ENCODE peak calls at places on chromosome 7, in five cellular contexts. Q is left lung, H is GM23248, M is left ventricle myocardium inferior, C is psoas muscle. A is an unnamed sample.

GRCh38 chr7:123719481-123719806 is 29.4 kb downstream of the WASL start:
- DNase-seq in M (no peak), Q (no peak), C (no peak), H (no peak), A (no peak)

GRCh38 chr7:92588561-92588960 is 1.6 kb downstream of the FAM133B start:
- DNase-seq in M (no peak), Q (no peak), H (peak; percentile 26), C (no peak), A (no peak)

GRCh38 chr7:16657656-16658279 is 11.8 kb downstream of the BZW2 start:
- DNase-seq in Q (no peak), C (peak; percentile 59), H (peak; percentile 78), M (peak; percentile 48), A (peak; percentile 81)

GRCh38 chr7:74535951-74536356 is 82.2 kb downstream of the GTF2IRD1 start:
- DNase-seq in Q (no peak), C (no peak), M (no peak), H (no peak), A (no peak)

GRCh38 chr7:2807846-2808772 is 36.0 kb downstream of the GNA12 start:
- DNase-seq in C (no peak), Q (no peak), H (peak; percentile 37), M (no peak), A (no peak)

GRCh38 chr7:138008588-138009349 is 6.9 kb upstream of the CREB3L2 start:
- DNase-seq in M (no peak), Q (no peak), H (peak; percentile 80), C (no peak), A (no peak)

GRCh38 chr7:711967-712600 is 14.4 kb upstream of the DNAAF5 start:
- DNase-seq in H (peak; percentile 49), C (no peak), Q (peak; percentile 21), M (no peak), A (no peak)

GRCh38 chr7:84981038-84981601 is 205.7 kb downstream of the SEMA3D start:
- DNase-seq in H (peak; percentile 15), C (no peak), M (no peak), Q (no peak), A (no peak)

GRCh38 chr7:6246257-6246917 is 26.0 kb downstream of the CYTH3 start:
- DNase-seq in H (peak; percentile 46), M (no peak), Q (no peak), C (no peak), A (no peak)

GRCh38 chr7:104096683-104097082 is 107.2 kb upstream of the RELN start:
- DNase-seq in C (no peak), Q (no peak), H (peak; percentile 36), M (no peak), A (peak; percentile 15)

GRCh38 chr7:75960372-75960771 is 34.0 kb downstream of the TMEM120A start:
- DNase-seq in H (no peak), Q (no peak), M (no peak), C (no peak), A (no peak)

GRCh38 chr7:5693529-5693928 is 87.9 kb downstream of the RNF216 start:
- DNase-seq in C (no peak), H (peak; percentile 62), M (no peak), Q (no peak), A (peak; percentile 56)

GRCh38 chr7:104945599-104945956 is 68.4 kb upstream of the KMT2E start:
- DNase-seq in Q (no peak), H (no peak), M (no peak), C (no peak), A (no peak)

GRCh38 chr7:120259382-120259781 is 13.6 kb upstream of the KCND2 start:
- DNase-seq in Q (no peak), C (no peak), H (peak; percentile 53), M (no peak), A (no peak)

GRCh38 chr7:94031865-94032264 is 27.7 kb upstream of the BET1 start:
- DNase-seq in Q (no peak), M (no peak), C (no peak), H (no peak), A (no peak)

GRCh38 chr7:13508586-13508985 is 480.9 kb downstream of the ETV1 start:
- DNase-seq in Q (no peak), H (peak; percentile 4), M (no peak), C (no peak), A (no peak)

GRCh38 chr7:111678281-111678680 is 116.0 kb upstream of the IMMP2L start:
- DNase-seq in H (peak; percentile 39), Q (no peak), C (no peak), M (no peak), A (peak; percentile 34)

GRCh38 chr7:75624134-75624832 is 114.5 kb downstream of the HIP1 start:
- DNase-seq in M (peak; percentile 47), C (peak; percentile 64), H (peak; percentile 57), Q (peak; percentile 81), A (no peak)

GRCh38 chr7:150738092-150739044 is 1.1 kb downstream of the GIMAP5 start:
- DNase-seq in H (peak; percentile 23), M (no peak), C (no peak), Q (no peak), A (no peak)

GRCh38 chr7:94011714-94012353 is 7.7 kb upstream of the BET1 start:
- DNase-seq in C (no peak), H (no peak), Q (no peak), M (no peak), A (no peak)

GRCh38 chr7:123054357-123055133 is 59.0 kb upstream of the TAS2R16 start:
- DNase-seq in M (peak; percentile 24), Q (no peak), H (no peak), C (no peak), A (no peak)

GRCh38 chr7:67377939-67378862 is 381.6 kb downstream of the TYW1 start:
- DNase-seq in Q (peak; percentile 59), M (peak; percentile 48), C (peak; percentile 75), H (peak; percentile 80), A (peak; percentile 73)

GRCh38 chr7:103637080-103637479 is 191.1 kb upstream of the SLC26A5 start:
- DNase-seq in H (peak; percentile 89), M (no peak), Q (no peak), C (no peak), A (peak; percentile 85)

GRCh38 chr7:128697301-128697905 is 25.3 kb downstream of the GARIN1A start:
- DNase-seq in H (peak; percentile 97), C (peak; percentile 78), Q (peak; percentile 43), M (peak; percentile 26), A (peak; percentile 38)

GRCh38 chr7:120170849-120171248 is 102.1 kb upstream of the KCND2 start:
- DNase-seq in H (peak; percentile 64), C (no peak), Q (no peak), M (no peak), A (peak; percentile 28)

GRCh38 chr7:133854739-133855138 is 272.4 kb upstream of the LRGUK start:
- DNase-seq in C (no peak), Q (no peak), M (no peak), H (peak; percentile 68), A (peak; percentile 48)

GRCh38 chr7:85341973-85342372 is 155.1 kb upstream of the SEMA3D start:
- DNase-seq in Q (no peak), H (no peak), C (no peak), M (no peak), A (no peak)

GRCh38 chr7:129456421-129456820 is 22.2 kb downstream of the STRIP2 start:
- DNase-seq in Q (no peak), C (no peak), M (no peak), H (no peak), A (no peak)

GRCh38 chr7:157139142-157140117 is 704 bp downstream of the UBE3C start:
- DNase-seq in Q (peak; percentile 54), C (peak; percentile 81), M (peak; percentile 42), H (peak; percentile 80), A (peak; percentile 6)

GRCh38 chr7:2152646-2153045 is 80.1 kb downstream of the MAD1L1 start:
- DNase-seq in C (peak; percentile 20), Q (no peak), M (no peak), H (no peak), A (no peak)

GRCh38 chr7:136228185-136228584 is 251.0 kb upstream of the MTPN start:
- DNase-seq in Q (no peak), C (no peak), H (no peak), M (no peak), A (no peak)

GRCh38 chr7:5437348-5437892 is 13.8 kb upstream of the TNRC18 start:
- DNase-seq in H (no peak), C (no peak), Q (no peak), M (no peak), A (no peak)

GRCh38 chr7:66356277-66356721 is 151.2 kb downstream of the TPST1 start:
- DNase-seq in Q (no peak), M (no peak), C (no peak), H (peak; percentile 44), A (no peak)

GRCh38 chr7:129777195-129777844 is 165.8 kb downstream of the NRF1 start:
- DNase-seq in C (no peak), H (no peak), M (no peak), Q (no peak), A (no peak)

GRCh38 chr7:55148992-55149391 is 130.2 kb downstream of the EGFR start:
- DNase-seq in C (no peak), Q (no peak), M (no peak), H (peak; percentile 6), A (no peak)

DNA sequence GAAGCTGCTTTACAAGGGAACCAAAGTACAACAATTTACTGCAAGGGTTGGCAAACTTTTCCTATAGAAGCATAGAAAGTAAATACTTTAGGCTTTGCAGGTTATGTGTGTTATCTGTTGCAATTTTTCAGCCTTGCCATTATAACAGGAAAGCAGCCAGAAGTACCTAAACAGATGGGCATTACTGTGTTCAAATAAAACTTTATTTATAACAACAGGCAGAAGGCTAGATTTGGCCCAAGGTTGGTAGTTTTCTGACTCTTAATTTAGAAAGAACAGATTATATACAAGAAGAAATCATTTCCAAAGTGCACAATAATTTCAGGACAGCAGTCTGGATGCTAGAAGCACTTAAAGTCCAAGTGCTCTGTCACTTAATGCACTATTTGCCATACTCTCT is 307.1 kb downstream of the ANKRD7 start:
- DNase-seq in Q (no peak), C (no peak), H (no peak), M (no peak), A (no peak)
- H3K27me3 ChIP-seq in Q (no peaks in the 10 kb centered on the region), C (no peaks in the 10 kb centered on the region), H (no peaks in the 10 kb centered on the region), M (no peaks in the 10 kb centered on the region), A (no peaks in the 10 kb centered on the region)

GRCh38 chr7:45203947-45204445 is 46.4 kb downstream of the RAMP3 start:
- DNase-seq in H (peak; percentile 57), M (no peak), Q (no peak), C (peak; percentile 20), A (no peak)
- H3K27me3 ChIP-seq in H (peaks cover 30% of the 10 kb centered on the region), M (peaks cover 4% of the 10 kb centered on the region), Q (no peaks in the 10 kb centered on the region), C (no peaks in the 10 kb centered on the region), A (peaks cover 9% of the 10 kb centered on the region)

DNA sequence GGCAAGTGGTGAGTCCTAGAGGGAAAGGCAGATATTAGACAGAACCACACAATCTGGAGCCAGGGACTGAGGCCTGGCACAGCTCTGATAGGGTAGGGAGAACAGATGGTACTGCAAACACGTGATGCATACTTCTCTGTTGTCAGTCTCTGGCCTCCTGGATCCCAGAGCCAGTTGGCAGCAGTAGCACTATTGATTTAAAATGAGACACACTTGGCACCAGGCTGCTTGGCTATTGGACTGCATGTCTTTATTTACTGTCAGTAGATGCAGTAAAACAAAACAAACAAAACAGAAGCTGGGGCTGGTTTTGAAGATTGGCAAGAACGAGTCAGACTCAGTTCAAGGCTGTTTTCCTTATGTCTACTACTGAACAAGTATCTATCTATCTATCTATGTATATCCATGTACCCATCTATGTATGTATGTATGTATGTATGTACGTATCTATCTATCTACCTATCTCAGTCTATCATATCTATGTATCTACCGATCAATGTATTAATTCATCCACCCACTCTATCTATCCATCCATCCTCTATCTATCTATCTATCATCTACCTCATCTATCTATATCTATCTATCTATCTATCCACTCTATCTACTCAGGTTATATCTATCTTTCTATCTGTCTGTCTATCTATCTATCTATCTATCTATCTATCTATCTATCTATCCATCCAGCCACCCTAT is 23.4 kb upstream of the MGAM2 start:
- DNase-seq in C (no peak), Q (no peak), H (peak; percentile 24), M (no peak), A (no peak)
- H3K27me3 ChIP-seq in C (no peaks in the 10 kb centered on the region), Q (no peaks in the 10 kb centered on the region), H (no peaks in the 10 kb centered on the region), M (no peaks in the 10 kb centered on the region), A (no peaks in the 10 kb centered on the region)

GRCh38 chr7:27202741-27203134 is 2.8 kb upstream of the HOXA13 start:
- DNase-seq in H (no peak), Q (no peak), C (no peak), M (no peak), A (no peak)
- H3K27me3 ChIP-seq in H (peaks cover 39% of the 10 kb centered on the region), Q (peaks cover 98% of the 10 kb centered on the region), C (no peaks in the 10 kb centered on the region), M (peaks cover 99% of the 10 kb centered on the region), A (peaks cover 95% of the 10 kb centered on the region)

A was measured in brain microvascular endothelial cell.